ENCODE peak calls at places on chromosomes 4 and X, in ten cellular contexts. One of them, this sample, is unnamed.

GRCh38 chrX:149527705-149528104 is 13.1 kb upstream of the EOLA1 start:
- DNase-seq in neural crest cell: no peak
- DNase-seq in K562: peak
- DNase-seq in breast epithelium: no peak
- DNase-seq in Calu3: peak
- DNase-seq in CD4-positive, alpha-beta T cell: no peak
- DNase-seq in upper lobe of left lung: no peak
- DNase-seq in GM06990: no peak
- DNase-seq in astrocyte of the spinal cord: peak
- DNase-seq in type B pancreatic cell: no peak
- DNase-seq in this sample: no peak

GRCh38 chr4:131526686-131527085 is 1622.4 kb upstream of the PCDH10 start:
- DNase-seq in neural crest cell: no peak
- DNase-seq in K562: no peak
- DNase-seq in breast epithelium: no peak
- DNase-seq in Calu3: no peak
- DNase-seq in CD4-positive, alpha-beta T cell: no peak
- DNase-seq in upper lobe of left lung: no peak
- DNase-seq in GM06990: no peak
- DNase-seq in astrocyte of the spinal cord: no peak
- DNase-seq in type B pancreatic cell: no peak
- DNase-seq in this sample: no peak

GRCh38 chr4:184647391-184648101 is 1.7 kb downstream of the CASP3 start:
- DNase-seq in neural crest cell: no peak
- DNase-seq in K562: no peak
- DNase-seq in breast epithelium: no peak
- DNase-seq in Calu3: no peak
- DNase-seq in CD4-positive, alpha-beta T cell: no peak
- DNase-seq in upper lobe of left lung: no peak
- DNase-seq in GM06990: no peak
- DNase-seq in astrocyte of the spinal cord: peak
- DNase-seq in type B pancreatic cell: no peak
- DNase-seq in this sample: no peak

GRCh38 chr4:52038109-52038912 is at the start of gene SGCB:
- DNase-seq in neural crest cell: peak
- DNase-seq in K562: peak
- DNase-seq in breast epithelium: peak
- DNase-seq in Calu3: peak
- DNase-seq in CD4-positive, alpha-beta T cell: peak
- DNase-seq in upper lobe of left lung: peak
- DNase-seq in GM06990: peak
- DNase-seq in astrocyte of the spinal cord: peak
- DNase-seq in type B pancreatic cell: peak
- DNase-seq in this sample: peak

GRCh38 chr4:68152411-68152810 is 22.7 kb upstream of the TMPRSS11F start:
- DNase-seq in neural crest cell: no peak
- DNase-seq in K562: peak
- DNase-seq in breast epithelium: no peak
- DNase-seq in Calu3: no peak
- DNase-seq in CD4-positive, alpha-beta T cell: no peak
- DNase-seq in upper lobe of left lung: no peak
- DNase-seq in GM06990: no peak
- DNase-seq in astrocyte of the spinal cord: peak
- DNase-seq in type B pancreatic cell: no peak
- DNase-seq in this sample: no peak

GRCh38 chr4:186627226-186627865 is 72.0 kb upstream of the MTNR1A start:
- DNase-seq in neural crest cell: no peak
- DNase-seq in K562: no peak
- DNase-seq in breast epithelium: no peak
- DNase-seq in Calu3: peak
- DNase-seq in CD4-positive, alpha-beta T cell: no peak
- DNase-seq in upper lobe of left lung: no peak
- DNase-seq in GM06990: no peak
- DNase-seq in astrocyte of the spinal cord: peak
- DNase-seq in type B pancreatic cell: no peak
- DNase-seq in this sample: no peak

GRCh38 chr4:17511041-17511949 is 595 bp downstream of the QDPR start:
- DNase-seq in neural crest cell: peak
- DNase-seq in K562: peak
- DNase-seq in breast epithelium: no peak
- DNase-seq in Calu3: peak
- DNase-seq in CD4-positive, alpha-beta T cell: peak
- DNase-seq in upper lobe of left lung: no peak
- DNase-seq in GM06990: peak
- DNase-seq in astrocyte of the spinal cord: peak
- DNase-seq in type B pancreatic cell: no peak
- DNase-seq in this sample: peak

GRCh38 chr4:33262809-33263208 is 2542.6 kb downstream of the PCDH7 start:
- DNase-seq in neural crest cell: no peak
- DNase-seq in K562: no peak
- DNase-seq in breast epithelium: no peak
- DNase-seq in Calu3: no peak
- DNase-seq in CD4-positive, alpha-beta T cell: no peak
- DNase-seq in upper lobe of left lung: no peak
- DNase-seq in GM06990: no peak
- DNase-seq in astrocyte of the spinal cord: peak
- DNase-seq in type B pancreatic cell: no peak
- DNase-seq in this sample: no peak

GRCh38 chrX:2710496-2710895 is 19.4 kb downstream of the CD99 start:
- DNase-seq in neural crest cell: no peak
- DNase-seq in K562: no peak
- DNase-seq in breast epithelium: no peak
- DNase-seq in Calu3: no peak
- DNase-seq in CD4-positive, alpha-beta T cell: no peak
- DNase-seq in upper lobe of left lung: no peak
- DNase-seq in GM06990: no peak
- DNase-seq in astrocyte of the spinal cord: no peak
- DNase-seq in type B pancreatic cell: no peak
- DNase-seq in this sample: no peak

GRCh38 chr4:129218897-129219296 is 122.9 kb downstream of the C4orf33 start:
- DNase-seq in neural crest cell: no peak
- DNase-seq in K562: no peak
- DNase-seq in breast epithelium: no peak
- DNase-seq in Calu3: no peak
- DNase-seq in CD4-positive, alpha-beta T cell: no peak
- DNase-seq in upper lobe of left lung: no peak
- DNase-seq in GM06990: no peak
- DNase-seq in astrocyte of the spinal cord: peak
- DNase-seq in type B pancreatic cell: no peak
- DNase-seq in this sample: no peak

GRCh38 chrX:45557390-45557789 is 356.7 kb upstream of the DIPK2B start:
- DNase-seq in neural crest cell: no peak
- DNase-seq in K562: no peak
- DNase-seq in breast epithelium: no peak
- DNase-seq in Calu3: no peak
- DNase-seq in CD4-positive, alpha-beta T cell: no peak
- DNase-seq in upper lobe of left lung: no peak
- DNase-seq in GM06990: no peak
- DNase-seq in astrocyte of the spinal cord: no peak
- DNase-seq in type B pancreatic cell: no peak
- DNase-seq in this sample: no peak

GRCh38 chrX:10750581-10750980 is 130.2 kb upstream of the MID1 start:
- DNase-seq in neural crest cell: no peak
- DNase-seq in K562: no peak
- DNase-seq in breast epithelium: no peak
- DNase-seq in Calu3: no peak
- DNase-seq in CD4-positive, alpha-beta T cell: no peak
- DNase-seq in upper lobe of left lung: no peak
- DNase-seq in GM06990: no peak
- DNase-seq in astrocyte of the spinal cord: no peak
- DNase-seq in type B pancreatic cell: no peak
- DNase-seq in this sample: no peak

GRCh38 chrX:133258481-133258880 is 40.3 kb upstream of the TFDP3 start:
- DNase-seq in neural crest cell: no peak
- DNase-seq in K562: no peak
- DNase-seq in breast epithelium: no peak
- DNase-seq in Calu3: no peak
- DNase-seq in CD4-positive, alpha-beta T cell: no peak
- DNase-seq in upper lobe of left lung: no peak
- DNase-seq in GM06990: no peak
- DNase-seq in astrocyte of the spinal cord: peak
- DNase-seq in type B pancreatic cell: no peak
- DNase-seq in this sample: no peak

GRCh38 chrX:129000797-129001196 is 522.5 kb downstream of the SMARCA1 start:
- DNase-seq in neural crest cell: no peak
- DNase-seq in K562: no peak
- DNase-seq in breast epithelium: no peak
- DNase-seq in Calu3: no peak
- DNase-seq in CD4-positive, alpha-beta T cell: no peak
- DNase-seq in upper lobe of left lung: no peak
- DNase-seq in GM06990: no peak
- DNase-seq in astrocyte of the spinal cord: no peak
- DNase-seq in type B pancreatic cell: no peak
- DNase-seq in this sample: no peak

GRCh38 chr4:124462954-124463828 is 249.3 kb downstream of the ANKRD50 start:
- DNase-seq in neural crest cell: no peak
- DNase-seq in K562: no peak
- DNase-seq in breast epithelium: no peak
- DNase-seq in Calu3: no peak
- DNase-seq in CD4-positive, alpha-beta T cell: no peak
- DNase-seq in upper lobe of left lung: peak
- DNase-seq in GM06990: no peak
- DNase-seq in astrocyte of the spinal cord: no peak
- DNase-seq in type B pancreatic cell: no peak
- DNase-seq in this sample: no peak

GRCh38 chrX:133229361-133229760 is 11.2 kb upstream of the TFDP3 start:
- DNase-seq in neural crest cell: no peak
- DNase-seq in K562: no peak
- DNase-seq in breast epithelium: no peak
- DNase-seq in Calu3: peak
- DNase-seq in CD4-positive, alpha-beta T cell: no peak
- DNase-seq in upper lobe of left lung: no peak
- DNase-seq in GM06990: no peak
- DNase-seq in astrocyte of the spinal cord: peak
- DNase-seq in type B pancreatic cell: no peak
- DNase-seq in this sample: no peak

GRCh38 chr4:108644237-108644636 is 6.2 kb upstream of the OSTC start:
- DNase-seq in neural crest cell: no peak
- DNase-seq in K562: no peak
- DNase-seq in breast epithelium: no peak
- DNase-seq in Calu3: no peak
- DNase-seq in CD4-positive, alpha-beta T cell: no peak
- DNase-seq in upper lobe of left lung: no peak
- DNase-seq in GM06990: no peak
- DNase-seq in astrocyte of the spinal cord: peak
- DNase-seq in type B pancreatic cell: no peak
- DNase-seq in this sample: no peak

GRCh38 chr4:24601121-24601520 is 16.8 kb upstream of the DHX15 start:
- DNase-seq in neural crest cell: no peak
- DNase-seq in K562: no peak
- DNase-seq in breast epithelium: no peak
- DNase-seq in Calu3: peak
- DNase-seq in CD4-positive, alpha-beta T cell: no peak
- DNase-seq in upper lobe of left lung: no peak
- DNase-seq in GM06990: no peak
- DNase-seq in astrocyte of the spinal cord: no peak
- DNase-seq in type B pancreatic cell: no peak
- DNase-seq in this sample: no peak

GRCh38 chr4:147787204-147787603 is 55.3 kb downstream of the ARHGAP10 start:
- DNase-seq in neural crest cell: no peak
- DNase-seq in K562: no peak
- DNase-seq in breast epithelium: no peak
- DNase-seq in Calu3: no peak
- DNase-seq in CD4-positive, alpha-beta T cell: no peak
- DNase-seq in upper lobe of left lung: no peak
- DNase-seq in GM06990: no peak
- DNase-seq in astrocyte of the spinal cord: peak
- DNase-seq in type B pancreatic cell: no peak
- DNase-seq in this sample: no peak

GRCh38 chrX:43564953-43565352 is 91.1 kb upstream of the MAOA start:
- DNase-seq in neural crest cell: no peak
- DNase-seq in K562: no peak
- DNase-seq in breast epithelium: no peak
- DNase-seq in Calu3: no peak
- DNase-seq in CD4-positive, alpha-beta T cell: no peak
- DNase-seq in upper lobe of left lung: no peak
- DNase-seq in GM06990: no peak
- DNase-seq in astrocyte of the spinal cord: no peak
- DNase-seq in type B pancreatic cell: no peak
- DNase-seq in this sample: no peak
- TF ChIP-seq CTCF in neural crest cell: no peak
- TF ChIP-seq CTCF in K562: no peak
- TF ChIP-seq CTCF in breast epithelium: no peak
- TF ChIP-seq CTCF in Calu3: no peak
- TF ChIP-seq CTCF in CD4-positive, alpha-beta T cell: no peak
- TF ChIP-seq CTCF in upper lobe of left lung: no peak
- TF ChIP-seq CTCF in GM06990: no peak
- TF ChIP-seq CTCF in astrocyte of the spinal cord: no peak
- TF ChIP-seq CTCF in type B pancreatic cell: no peak
- TF ChIP-seq CTCF in this sample: no peak

GRCh38 chr4:43253511-43253910 is 361.0 kb downstream of the GRXCR1 start:
- DNase-seq in neural crest cell: no peak
- DNase-seq in K562: no peak
- DNase-seq in breast epithelium: no peak
- DNase-seq in Calu3: no peak
- DNase-seq in CD4-positive, alpha-beta T cell: no peak
- DNase-seq in upper lobe of left lung: no peak
- DNase-seq in GM06990: no peak
- DNase-seq in astrocyte of the spinal cord: no peak
- DNase-seq in type B pancreatic cell: no peak
- DNase-seq in this sample: no peak
- TF ChIP-seq CTCF in neural crest cell: no peak
- TF ChIP-seq CTCF in K562: no peak
- TF ChIP-seq CTCF in breast epithelium: no peak
- TF ChIP-seq CTCF in Calu3: no peak
- TF ChIP-seq CTCF in CD4-positive, alpha-beta T cell: no peak
- TF ChIP-seq CTCF in upper lobe of left lung: no peak
- TF ChIP-seq CTCF in GM06990: no peak
- TF ChIP-seq CTCF in astrocyte of the spinal cord: no peak
- TF ChIP-seq CTCF in type B pancreatic cell: no peak
- TF ChIP-seq CTCF in this sample: no peak

GRCh38 chrX:106177106-106177981 is 9.2 kb downstream of the PWWP3B start:
- DNase-seq in neural crest cell: peak
- DNase-seq in K562: peak
- DNase-seq in breast epithelium: no peak
- DNase-seq in Calu3: no peak
- DNase-seq in CD4-positive, alpha-beta T cell: no peak
- DNase-seq in upper lobe of left lung: peak
- DNase-seq in GM06990: no peak
- DNase-seq in astrocyte of the spinal cord: peak
- DNase-seq in type B pancreatic cell: no peak
- DNase-seq in this sample: no peak

GRCh38 chrX:106177982-106178321 is 9.8 kb downstream of the PWWP3B start:
- DNase-seq in neural crest cell: no peak
- DNase-seq in K562: no peak
- DNase-seq in breast epithelium: no peak
- DNase-seq in Calu3: no peak
- DNase-seq in CD4-positive, alpha-beta T cell: no peak
- DNase-seq in upper lobe of left lung: no peak
- DNase-seq in GM06990: no peak
- DNase-seq in astrocyte of the spinal cord: peak
- DNase-seq in type B pancreatic cell: no peak
- DNase-seq in this sample: no peak

GRCh38 chrX:106178826-106179225 is 10.7 kb downstream of the PWWP3B start:
- DNase-seq in neural crest cell: no peak
- DNase-seq in K562: no peak
- DNase-seq in breast epithelium: no peak
- DNase-seq in Calu3: no peak
- DNase-seq in CD4-positive, alpha-beta T cell: no peak
- DNase-seq in upper lobe of left lung: no peak
- DNase-seq in GM06990: no peak
- DNase-seq in astrocyte of the spinal cord: peak
- DNase-seq in type B pancreatic cell: no peak
- DNase-seq in this sample: no peak
- TF ChIP-seq CTCF in neural crest cell: no peak
- TF ChIP-seq CTCF in K562: no peak
- TF ChIP-seq CTCF in breast epithelium: no peak
- TF ChIP-seq CTCF in Calu3: no peak
- TF ChIP-seq CTCF in CD4-positive, alpha-beta T cell: no peak
- TF ChIP-seq CTCF in upper lobe of left lung: no peak
- TF ChIP-seq CTCF in GM06990: no peak
- TF ChIP-seq CTCF in astrocyte of the spinal cord: peak
- TF ChIP-seq CTCF in type B pancreatic cell: no peak
- TF ChIP-seq CTCF in this sample: no peak

GRCh38 chrX:56766554-56767412 is 37.7 kb downstream of the NBDY start:
- DNase-seq in neural crest cell: no peak
- DNase-seq in K562: no peak
- DNase-seq in breast epithelium: peak
- DNase-seq in Calu3: no peak
- DNase-seq in CD4-positive, alpha-beta T cell: no peak
- DNase-seq in upper lobe of left lung: no peak
- DNase-seq in GM06990: peak
- DNase-seq in astrocyte of the spinal cord: no peak
- DNase-seq in type B pancreatic cell: peak
- DNase-seq in this sample: no peak
- TF ChIP-seq CTCF in neural crest cell: no peak
- TF ChIP-seq CTCF in K562: no peak
- TF ChIP-seq CTCF in breast epithelium: no peak
- TF ChIP-seq CTCF in Calu3: no peak
- TF ChIP-seq CTCF in CD4-positive, alpha-beta T cell: no peak
- TF ChIP-seq CTCF in upper lobe of left lung: no peak
- TF ChIP-seq CTCF in GM06990: no peak
- TF ChIP-seq CTCF in astrocyte of the spinal cord: no peak
- TF ChIP-seq CTCF in type B pancreatic cell: no peak
- TF ChIP-seq CTCF in this sample: no peak

This sample was measured in progenitor cell of endocrine pancreas.